ENCODE peak calls at places on chromosomes 13 and 19, in seven cellular contexts. J is heart left ventricle, O is left ventricle myocardium inferior, D is colonic mucosa, R is ovary, H is uterus, P is mesenchymal stem cell. B is an unnamed sample.

GRCh38 chr13:84553252-84553651 is 671.0 kb upstream of the SLITRK1 start:
- DNase-seq in R (no peak), O (no peak), P (no peak), J (no peak), H (no peak), D (no peak), B (no peak)

GRCh38 chr19:15810335-15810734 is 5.1 kb downstream of the OR10H1 start:
- DNase-seq in J (no peak), P (no peak), R (no peak), D (peak), H (peak), O (no peak), B (peak)

GRCh38 chr13:99847318-99847750 is 124.2 kb downstream of the ZIC5 start:
- DNase-seq in O (no peak), P (no peak), J (no peak), D (no peak), R (no peak), H (no peak), B (no peak)

GRCh38 chr19:29835447-29835846 is 23.7 kb downstream of the CCNE1 start:
- DNase-seq in J (no peak), R (no peak), P (no peak), O (no peak), H (no peak), D (no peak), B (no peak)

GRCh38 chr13:110546933-110547332 is 14.6 kb downstream of the RAB20 start:
- DNase-seq in J (peak), R (peak), O (peak), P (peak), H (no peak), D (peak), B (peak)

GRCh38 chr19:7862413-7862951 is 11.7 kb downstream of the PRR36 start:
- DNase-seq in H (no peak), O (peak), R (peak), J (peak), P (peak), D (peak), B (peak)

GRCh38 chr19:13718733-13719132 is 45.6 kb upstream of the MRI1 start:
- DNase-seq in H (peak), J (peak), D (peak), R (no peak), P (no peak), O (peak), B (peak)

GRCh38 chr19:34217952-34218817 is 36.2 kb upstream of the GARRE1 start:
- DNase-seq in J (no peak), D (peak), H (peak), P (peak), R (no peak), O (no peak), B (no peak)

GRCh38 chr19:29596885-29597525 is 9.1 kb upstream of the POP4 start:
- DNase-seq in O (no peak), R (no peak), D (no peak), H (no peak), P (peak), J (no peak), B (no peak)

GRCh38 chr13:30895773-30896172 is 10.3 kb upstream of the MEDAG start:
- DNase-seq in R (peak), O (peak), D (no peak), H (peak), P (peak), J (peak), B (peak)

GRCh38 chr13:108496364-108497215 is 132.8 kb upstream of the MYO16 start:
- DNase-seq in D (no peak), H (no peak), R (no peak), O (no peak), P (peak), J (no peak), B (no peak)

GRCh38 chr19:47353307-47353712 is 4.2 kb downstream of the DHX34 start:
- DNase-seq in D (peak), O (peak), J (peak), P (no peak), H (no peak), R (no peak), B (peak)

GRCh38 chr19:37007587-37008220 is 70.5 kb upstream of the ZNF420 start:
- DNase-seq in H (peak), P (no peak), R (peak), O (peak), J (peak), D (peak), B (peak)

GRCh38 chr13:99961634-99962033 is 9.9 kb downstream of the ZIC5 start:
- DNase-seq in J (no peak), O (no peak), P (no peak), H (no peak), D (no peak), R (no peak), B (no peak)

GRCh38 chr13:95195146-95195545 is 106.1 kb downstream of the ABCC4 start:
- DNase-seq in R (no peak), H (no peak), P (no peak), D (no peak), O (no peak), J (no peak), B (no peak)

GRCh38 chr19:2969104-2969504 is 8.3 kb upstream of the TLE6 start:
- DNase-seq in P (peak), J (peak), H (peak), R (peak), D (peak), O (peak), B (peak)
- H3K27ac ChIP-seq in P (no peak), J (peak), H (peak), R (no peak), D (no peak), O (peak), B (peak)

DNA sequence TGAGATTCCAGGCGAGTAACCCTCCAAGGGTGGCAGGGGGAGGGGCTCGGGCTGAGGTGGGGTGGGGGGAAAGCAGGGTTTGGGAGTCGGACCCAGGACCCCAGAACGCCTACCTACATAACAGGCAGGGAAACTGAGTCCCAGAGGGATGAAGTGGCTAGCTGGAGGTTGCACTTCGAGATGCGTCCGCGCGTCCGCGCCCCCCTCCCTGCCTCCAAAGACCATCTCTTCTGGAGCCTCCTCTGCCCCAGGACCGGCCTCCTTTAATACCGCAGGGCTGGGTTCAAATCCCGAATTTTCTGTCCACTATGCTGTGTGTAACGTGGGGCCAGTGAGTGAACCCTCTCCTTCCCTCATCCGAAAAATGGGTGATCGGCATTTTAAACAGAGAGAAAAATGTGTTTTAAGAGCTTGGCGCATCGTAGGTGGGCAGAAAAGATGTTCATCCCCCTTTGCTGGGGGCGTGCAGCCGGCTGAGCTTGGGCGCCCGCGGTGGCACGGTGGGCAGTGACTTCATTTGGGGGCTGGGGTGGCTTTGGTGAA is 13.8 kb downstream of the TJP3 start:
- DNase-seq in O (no peak), D (no peak), R (no peak), J (no peak), H (no peak), P (no peak), B (no peak)
- H3K4me3 ChIP-seq in O (peak), D (peak), R (peak), J (no peak), H (no peak), P (no peak), B (no peak)

GRCh38 chr13:27997904-27998522 is 9.5 kb upstream of the URAD start:
- DNase-seq in R (no peak), D (peak), J (peak), H (no peak), O (peak), P (peak), B (peak)
- H3K27ac ChIP-seq in R (no peak), D (no peak), J (no peak), H (no peak), O (no peak), P (no peak), B (no peak)

GRCh38 chr13:44668707-44669106 is 92.6 kb upstream of the TSC22D1 start:
- DNase-seq in D (no peak), P (peak), J (no peak), R (no peak), H (no peak), O (no peak), B (no peak)

GRCh38 chr13:44669534-44669933 is 93.4 kb upstream of the TSC22D1 start:
- DNase-seq in J (no peak), H (no peak), D (no peak), P (no peak), O (no peak), R (no peak), B (no peak)

GRCh38 chr13:44662515-44662914 is 86.4 kb upstream of the TSC22D1 start:
- DNase-seq in H (no peak), R (no peak), D (no peak), P (no peak), O (no peak), J (no peak), B (no peak)

GRCh38 chr13:44664308-44664707 is 88.2 kb upstream of the TSC22D1 start:
- DNase-seq in O (no peak), P (no peak), J (no peak), R (no peak), H (no peak), D (no peak), B (no peak)

GRCh38 chr13:44667950-44668349 is 91.8 kb upstream of the TSC22D1 start:
- DNase-seq in D (no peak), J (no peak), R (no peak), O (no peak), H (no peak), P (peak), B (no peak)
- H3K4me3 ChIP-seq in D (no peak), J (peak), R (no peak), O (no peak), H (no peak), P (peak), B (no peak)

DNA sequence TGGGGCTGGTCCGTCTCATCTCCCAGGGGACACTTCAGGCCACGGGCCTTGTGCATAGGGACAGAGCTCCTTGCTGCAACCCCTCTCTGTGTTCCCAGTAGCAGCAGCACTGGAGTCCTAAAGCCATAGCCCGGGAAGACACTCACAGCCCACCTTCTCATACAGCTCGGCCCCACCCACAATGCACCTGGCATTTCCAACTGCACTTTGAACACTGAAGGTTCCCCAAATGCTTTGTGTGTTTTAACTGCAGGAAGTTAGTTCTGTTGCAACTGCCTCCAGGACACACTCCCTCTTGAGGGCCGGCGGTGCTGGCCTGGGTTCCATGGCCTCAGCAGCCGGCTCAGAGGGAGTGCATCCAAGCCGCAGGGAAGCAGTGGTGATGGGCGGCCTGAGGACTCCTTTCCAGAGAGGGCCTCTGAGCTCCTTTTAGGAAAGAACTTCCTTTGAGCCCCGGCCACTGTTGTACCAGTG is 22.7 kb upstream of the TMEM255B start:
- DNase-seq in H (no peak), P (no peak), R (no peak), O (no peak), J (no peak), D (peak), B (no peak)
- H3K27ac ChIP-seq in H (no peak), P (no peak), R (no peak), O (no peak), J (no peak), D (no peak), B (no peak)

GRCh38 chr19:54211214-54211613 is 10.6 kb downstream of the RPS9 start:
- DNase-seq in O (no peak), J (no peak), P (no peak), R (no peak), D (no peak), H (no peak), B (no peak)

GRCh38 chr19:54209748-54210494 is 9.3 kb downstream of the RPS9 start:
- DNase-seq in R (peak), J (peak), O (peak), P (peak), D (peak), H (peak), B (peak)

GRCh38 chr19:54207908-54208783 is 7.5 kb downstream of the RPS9 start:
- DNase-seq in J (peak), H (no peak), O (peak), R (peak), P (peak), D (peak), B (peak)

GRCh38 chr19:54208784-54209057 is 8.1 kb downstream of the RPS9 start:
- DNase-seq in O (no peak), J (no peak), H (no peak), D (no peak), P (peak), R (no peak), B (no peak)

DNA sequence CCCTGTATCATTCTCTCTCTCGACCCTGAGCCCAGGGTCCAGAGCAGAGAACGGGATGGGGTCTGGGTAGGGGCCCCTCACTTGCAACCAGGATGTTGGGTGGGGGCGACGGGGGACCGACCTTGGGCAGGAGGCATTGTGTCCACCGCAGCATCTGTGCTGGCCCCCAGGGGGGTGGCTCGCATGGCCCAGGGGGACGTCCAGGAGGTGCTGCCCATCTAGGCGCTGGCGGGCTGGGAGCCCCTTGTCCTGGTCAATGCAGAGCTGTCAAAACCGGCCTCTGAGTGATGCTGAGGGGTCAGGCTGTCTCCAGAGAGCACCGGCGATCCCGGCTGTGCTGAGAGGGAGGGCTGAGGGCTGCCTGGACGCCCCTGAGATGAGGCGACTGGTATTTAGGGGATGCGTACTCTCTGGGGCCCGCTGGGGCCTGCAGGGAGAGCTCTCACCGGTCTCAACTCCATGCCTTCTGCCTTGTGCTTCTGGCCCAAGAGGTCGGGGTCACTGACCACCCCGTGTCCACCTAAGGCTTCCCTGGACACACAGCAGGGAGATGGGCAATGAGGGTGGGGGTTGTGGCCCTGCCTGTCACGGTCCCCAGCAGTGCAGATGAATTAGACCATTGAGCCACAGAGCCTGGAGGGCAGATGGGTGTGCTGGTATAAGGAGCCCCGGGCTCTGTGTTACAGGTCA is 8.5 kb downstream of the RPS9 start:
- DNase-seq in O (no peak), J (no peak), H (no peak), D (no peak), P (no peak), R (peak), B (no peak)
- H3K4me3 ChIP-seq in O (no peak), J (no peak), H (no peak), D (no peak), P (no peak), R (no peak), B (no peak)

GRCh38 chr19:42528354-42529247 is at the start of gene CEACAM1:
- DNase-seq in P (no peak), J (peak), D (peak), R (no peak), H (no peak), O (no peak), B (peak)
- H3K27ac ChIP-seq in P (no peak), J (no peak), D (peak), R (no peak), H (peak), O (peak), B (peak)

GRCh38 chr13:74288361-74288911 is 154.2 kb upstream of the KLF12 start:
- DNase-seq in O (peak), D (peak), P (no peak), J (peak), R (no peak), H (no peak), B (peak)
- H3K4me3 ChIP-seq in O (peak), D (no peak), P (peak), J (peak), R (no peak), H (no peak), B (peak)

GRCh38 chr13:24921881-24922280 is 157.9 kb downstream of the RNF17 start:
- DNase-seq in R (no peak), D (no peak), J (no peak), H (no peak), P (no peak), O (no peak), B (no peak)
- H3K27ac ChIP-seq in R (no peak), D (peak), J (no peak), H (no peak), P (no peak), O (no peak), B (no peak)

GRCh38 chr13:42574011-42574410 is at the start of gene TNFSF11:
- DNase-seq in H (no peak), D (no peak), R (no peak), O (no peak), P (no peak), J (no peak), B (no peak)
- H3K4me3 ChIP-seq in H (no peak), D (peak), R (no peak), O (peak), P (peak), J (peak), B (peak)